ENCODE peak calls at places on chromosomes 12 and 14, in ten cellular contexts. One of them, this sample, is unnamed.

GRCh38 chr14:22314183-22314820 is 274.7 kb downstream of the DAD1 start:
- DNase-seq in lung: peak; percentile 33
- DNase-seq in lower leg skin: no peak
- DNase-seq in tibial artery: no peak
- DNase-seq in nephron progenitor cell: peak; percentile 37
- DNase-seq in AG04450: no peak
- DNase-seq in CD8-positive, alpha-beta T cell: peak; percentile 3
- DNase-seq in IMR-90: peak; percentile 62
- DNase-seq in CD4-positive, alpha-beta T cell: no peak
- DNase-seq in cardiac fibroblast: peak; percentile 75
- DNase-seq in this sample: no peak

GRCh38 chr14:94115631-94116030 is 5.1 kb downstream of the IFI27 start:
- DNase-seq in cardiac fibroblast: no peak
- DNase-seq in CD8-positive, alpha-beta T cell: no peak
- DNase-seq in lung: no peak
- DNase-seq in AG04450: no peak
- DNase-seq in lower leg skin: no peak
- DNase-seq in tibial artery: no peak
- DNase-seq in CD4-positive, alpha-beta T cell: no peak
- DNase-seq in nephron progenitor cell: no peak
- DNase-seq in IMR-90: no peak
- DNase-seq in this sample: no peak

GRCh38 chr12:111546758-111547383 is 52.2 kb downstream of the ATXN2 start:
- DNase-seq in lower leg skin: no peak
- DNase-seq in IMR-90: peak; percentile 26
- DNase-seq in cardiac fibroblast: peak; percentile 29
- DNase-seq in CD8-positive, alpha-beta T cell: no peak
- DNase-seq in lung: no peak
- DNase-seq in tibial artery: no peak
- DNase-seq in CD4-positive, alpha-beta T cell: no peak
- DNase-seq in AG04450: no peak
- DNase-seq in nephron progenitor cell: no peak
- DNase-seq in this sample: no peak

GRCh38 chr12:120231316-120232011 is 30.6 kb upstream of the RPLP0 start:
- DNase-seq in AG04450: peak; percentile 70
- DNase-seq in lower leg skin: no peak
- DNase-seq in IMR-90: peak; percentile 97
- DNase-seq in CD8-positive, alpha-beta T cell: peak; percentile 80
- DNase-seq in CD4-positive, alpha-beta T cell: no peak
- DNase-seq in cardiac fibroblast: peak; percentile 97
- DNase-seq in lung: peak; percentile 70
- DNase-seq in nephron progenitor cell: no peak
- DNase-seq in tibial artery: no peak
- DNase-seq in this sample: no peak

GRCh38 chr12:127284021-127284420 is 982.9 kb upstream of the TMEM132C start:
- DNase-seq in AG04450: no peak
- DNase-seq in CD4-positive, alpha-beta T cell: no peak
- DNase-seq in cardiac fibroblast: peak; percentile 97
- DNase-seq in lower leg skin: no peak
- DNase-seq in nephron progenitor cell: no peak
- DNase-seq in tibial artery: no peak
- DNase-seq in IMR-90: peak; percentile 55
- DNase-seq in lung: no peak
- DNase-seq in CD8-positive, alpha-beta T cell: no peak
- DNase-seq in this sample: no peak

GRCh38 chr14:100054553-100055075 is 10.6 kb upstream of the EVL start:
- DNase-seq in CD8-positive, alpha-beta T cell: no peak
- DNase-seq in lower leg skin: no peak
- DNase-seq in CD4-positive, alpha-beta T cell: no peak
- DNase-seq in nephron progenitor cell: no peak
- DNase-seq in IMR-90: no peak
- DNase-seq in lung: no peak
- DNase-seq in tibial artery: no peak
- DNase-seq in cardiac fibroblast: no peak
- DNase-seq in AG04450: no peak
- DNase-seq in this sample: no peak

GRCh38 chr12:131912526-131913274 is 16.4 kb upstream of the PUS1 start:
- DNase-seq in cardiac fibroblast: peak; percentile 79
- DNase-seq in CD8-positive, alpha-beta T cell: no peak
- DNase-seq in lung: peak; percentile 50
- DNase-seq in nephron progenitor cell: no peak
- DNase-seq in CD4-positive, alpha-beta T cell: no peak
- DNase-seq in tibial artery: peak; percentile 88
- DNase-seq in AG04450: peak; percentile 37
- DNase-seq in lower leg skin: peak; percentile 66
- DNase-seq in IMR-90: peak; percentile 85
- DNase-seq in this sample: no peak

GRCh38 chr14:78254911-78255431 is 84.8 kb downstream of the NRXN3 start:
- DNase-seq in lower leg skin: no peak
- DNase-seq in lung: no peak
- DNase-seq in CD4-positive, alpha-beta T cell: no peak
- DNase-seq in CD8-positive, alpha-beta T cell: no peak
- DNase-seq in AG04450: no peak
- DNase-seq in tibial artery: no peak
- DNase-seq in nephron progenitor cell: no peak
- DNase-seq in cardiac fibroblast: no peak
- DNase-seq in IMR-90: no peak
- DNase-seq in this sample: no peak

GRCh38 chr12:53453953-53454640 is 2.2 kb downstream of the PCBP2 start:
- DNase-seq in CD4-positive, alpha-beta T cell: no peak
- DNase-seq in tibial artery: no peak
- DNase-seq in CD8-positive, alpha-beta T cell: no peak
- DNase-seq in AG04450: no peak
- DNase-seq in IMR-90: no peak
- DNase-seq in lung: no peak
- DNase-seq in cardiac fibroblast: no peak
- DNase-seq in nephron progenitor cell: no peak
- DNase-seq in lower leg skin: no peak
- DNase-seq in this sample: no peak

GRCh38 chr12:53450936-53451335 is 966 bp upstream of the PCBP2 start:
- DNase-seq in lung: no peak
- DNase-seq in IMR-90: no peak
- DNase-seq in lower leg skin: no peak
- DNase-seq in cardiac fibroblast: no peak
- DNase-seq in nephron progenitor cell: no peak
- DNase-seq in AG04450: no peak
- DNase-seq in tibial artery: no peak
- DNase-seq in CD8-positive, alpha-beta T cell: no peak
- DNase-seq in CD4-positive, alpha-beta T cell: no peak
- DNase-seq in this sample: no peak

GRCh38 chr12:53454710-53455109 is 2.8 kb downstream of the PCBP2 start:
- DNase-seq in AG04450: no peak
- DNase-seq in CD8-positive, alpha-beta T cell: no peak
- DNase-seq in nephron progenitor cell: no peak
- DNase-seq in CD4-positive, alpha-beta T cell: no peak
- DNase-seq in lung: no peak
- DNase-seq in lower leg skin: no peak
- DNase-seq in IMR-90: no peak
- DNase-seq in tibial artery: no peak
- DNase-seq in cardiac fibroblast: no peak
- DNase-seq in this sample: no peak

GRCh38 chr12:53452159-53453077 is 516 bp downstream of the PCBP2 start:
- DNase-seq in IMR-90: peak; percentile 85
- DNase-seq in CD8-positive, alpha-beta T cell: peak; percentile 80
- DNase-seq in nephron progenitor cell: peak; percentile 90
- DNase-seq in cardiac fibroblast: peak; percentile 85
- DNase-seq in lung: peak; percentile 88
- DNase-seq in lower leg skin: peak; percentile 78
- DNase-seq in CD4-positive, alpha-beta T cell: peak; percentile 76
- DNase-seq in AG04450: peak; percentile 66
- DNase-seq in tibial artery: peak; percentile 90
- DNase-seq in this sample: peak; percentile 72

DNA sequence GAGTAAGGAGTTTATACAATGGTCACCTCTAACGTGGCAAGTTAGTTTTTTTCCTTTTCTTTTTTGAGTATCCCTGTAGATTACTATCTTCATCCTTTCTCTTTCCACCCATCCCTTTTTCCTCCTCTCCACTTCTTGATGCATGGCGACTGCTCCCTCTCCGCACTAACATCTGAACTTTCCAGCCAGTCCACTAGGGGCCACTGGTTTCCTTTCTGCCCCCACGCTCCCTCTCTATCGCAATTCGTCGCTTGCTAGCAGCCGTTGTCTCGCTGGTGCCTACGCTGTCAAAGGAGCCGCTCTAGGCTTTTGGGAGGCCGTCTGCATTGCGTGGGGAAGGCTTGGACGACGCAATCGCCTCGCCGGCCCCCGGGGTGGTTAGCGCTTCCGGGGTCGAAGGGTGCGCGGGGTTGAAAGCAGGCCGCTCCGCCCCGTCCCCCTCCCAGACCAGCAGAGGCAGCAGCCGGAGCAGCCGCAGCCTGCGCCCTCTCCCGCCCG is at the start of gene PCBP2:
- DNase-seq in nephron progenitor cell: peak; percentile 95
- DNase-seq in lung: peak; percentile 98
- DNase-seq in IMR-90: peak; percentile 100
- DNase-seq in AG04450: peak; percentile 99
- DNase-seq in lower leg skin: peak; percentile 97
- DNase-seq in tibial artery: peak; percentile 97
- DNase-seq in CD8-positive, alpha-beta T cell: peak; percentile 95
- DNase-seq in cardiac fibroblast: peak; percentile 100
- DNase-seq in CD4-positive, alpha-beta T cell: peak; percentile 93
- DNase-seq in this sample: peak; percentile 91
- TF ChIP-seq CTCF in nephron progenitor cell: peak; percentile 76
- TF ChIP-seq CTCF in lung: peak; percentile 92
- TF ChIP-seq CTCF in IMR-90: peak; percentile 95
- TF ChIP-seq CTCF in AG04450: peak; percentile 92
- TF ChIP-seq CTCF in lower leg skin: peak; percentile 95
- TF ChIP-seq CTCF in tibial artery: peak; percentile 93
- TF ChIP-seq CTCF in CD8-positive, alpha-beta T cell: peak; percentile 94
- TF ChIP-seq CTCF in cardiac fibroblast: peak; percentile 88
- TF ChIP-seq CTCF in CD4-positive, alpha-beta T cell: peak; percentile 87
- TF ChIP-seq CTCF in this sample: peak; percentile 78

GRCh38 chr12:66679441-66680069 is 679 bp upstream of the GRIP1 start:
- DNase-seq in lower leg skin: no peak
- DNase-seq in nephron progenitor cell: no peak
- DNase-seq in IMR-90: no peak
- DNase-seq in lung: no peak
- DNase-seq in cardiac fibroblast: no peak
- DNase-seq in tibial artery: no peak
- DNase-seq in AG04450: no peak
- DNase-seq in CD4-positive, alpha-beta T cell: no peak
- DNase-seq in CD8-positive, alpha-beta T cell: no peak
- DNase-seq in this sample: no peak

GRCh38 chr12:66683073-66683472 is 4.2 kb upstream of the GRIP1 start:
- DNase-seq in lung: no peak
- DNase-seq in lower leg skin: no peak
- DNase-seq in CD4-positive, alpha-beta T cell: no peak
- DNase-seq in nephron progenitor cell: no peak
- DNase-seq in cardiac fibroblast: no peak
- DNase-seq in IMR-90: no peak
- DNase-seq in CD8-positive, alpha-beta T cell: no peak
- DNase-seq in AG04450: no peak
- DNase-seq in tibial artery: no peak
- DNase-seq in this sample: no peak

GRCh38 chr12:66674495-66675122 is 4.3 kb downstream of the GRIP1 start:
- DNase-seq in AG04450: no peak
- DNase-seq in lower leg skin: no peak
- DNase-seq in nephron progenitor cell: no peak
- DNase-seq in CD8-positive, alpha-beta T cell: no peak
- DNase-seq in lung: no peak
- DNase-seq in CD4-positive, alpha-beta T cell: no peak
- DNase-seq in cardiac fibroblast: no peak
- DNase-seq in tibial artery: no peak
- DNase-seq in IMR-90: no peak
- DNase-seq in this sample: no peak

GRCh38 chr12:66676241-66676640 is 2.6 kb downstream of the GRIP1 start:
- DNase-seq in CD8-positive, alpha-beta T cell: no peak
- DNase-seq in AG04450: no peak
- DNase-seq in tibial artery: no peak
- DNase-seq in cardiac fibroblast: no peak
- DNase-seq in nephron progenitor cell: no peak
- DNase-seq in IMR-90: no peak
- DNase-seq in CD4-positive, alpha-beta T cell: no peak
- DNase-seq in lower leg skin: no peak
- DNase-seq in lung: no peak
- DNase-seq in this sample: no peak

DNA sequence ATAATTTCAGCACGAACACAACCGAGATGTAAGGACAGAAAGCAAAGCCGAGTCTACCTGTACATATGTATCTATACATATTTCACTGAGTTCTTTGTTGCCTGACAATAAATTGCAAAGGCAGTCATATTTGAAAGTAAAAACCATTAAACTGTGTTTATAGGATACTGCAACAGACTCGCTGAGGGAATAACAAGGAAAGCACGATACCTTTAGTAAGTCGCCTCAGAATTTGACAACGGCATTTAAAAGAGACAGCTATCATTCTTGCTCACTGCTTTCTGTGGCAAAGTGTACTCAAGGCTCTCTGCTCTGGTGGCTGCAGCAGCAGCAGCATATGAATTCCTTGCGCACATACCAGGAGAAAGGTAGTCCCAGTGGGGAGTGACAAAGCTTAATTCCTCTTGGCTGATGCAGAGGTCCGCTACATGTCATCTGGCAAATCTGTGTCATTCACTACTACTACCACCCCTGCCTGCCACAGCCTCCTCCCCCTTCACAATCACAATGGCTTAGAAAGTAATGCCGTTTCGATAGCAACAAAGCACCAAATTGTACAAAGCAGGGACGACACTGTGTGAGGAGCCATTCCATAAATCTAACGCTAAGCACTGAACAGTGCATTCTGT is at the start of gene GRIP1:
- DNase-seq in CD8-positive, alpha-beta T cell: no peak
- DNase-seq in lung: no peak
- DNase-seq in tibial artery: no peak
- DNase-seq in cardiac fibroblast: no peak
- DNase-seq in CD4-positive, alpha-beta T cell: no peak
- DNase-seq in lower leg skin: no peak
- DNase-seq in IMR-90: no peak
- DNase-seq in AG04450: no peak
- DNase-seq in nephron progenitor cell: no peak
- DNase-seq in this sample: no peak
- TF ChIP-seq CTCF in CD8-positive, alpha-beta T cell: no peak
- TF ChIP-seq CTCF in lung: no peak
- TF ChIP-seq CTCF in tibial artery: no peak
- TF ChIP-seq CTCF in cardiac fibroblast: no peak
- TF ChIP-seq CTCF in CD4-positive, alpha-beta T cell: no peak
- TF ChIP-seq CTCF in lower leg skin: no peak
- TF ChIP-seq CTCF in IMR-90: no peak
- TF ChIP-seq CTCF in AG04450: no peak
- TF ChIP-seq CTCF in nephron progenitor cell: no peak
- TF ChIP-seq CTCF in this sample: no peak

GRCh38 chr14:24138396-24139271 is 2.6 kb downstream of the PSME1 start:
- DNase-seq in CD4-positive, alpha-beta T cell: no peak
- DNase-seq in tibial artery: no peak
- DNase-seq in lung: no peak
- DNase-seq in CD8-positive, alpha-beta T cell: no peak
- DNase-seq in lower leg skin: no peak
- DNase-seq in AG04450: no peak
- DNase-seq in nephron progenitor cell: no peak
- DNase-seq in IMR-90: no peak
- DNase-seq in cardiac fibroblast: no peak
- DNase-seq in this sample: no peak

GRCh38 chr14:24141030-24141880 is at the start of gene EMC9:
- DNase-seq in nephron progenitor cell: peak; percentile 99
- DNase-seq in CD4-positive, alpha-beta T cell: peak; percentile 97
- DNase-seq in cardiac fibroblast: peak; percentile 99
- DNase-seq in AG04450: peak; percentile 97
- DNase-seq in lung: peak; percentile 100
- DNase-seq in CD8-positive, alpha-beta T cell: peak; percentile 99
- DNase-seq in IMR-90: peak; percentile 99
- DNase-seq in tibial artery: peak; percentile 100
- DNase-seq in lower leg skin: peak; percentile 100
- DNase-seq in this sample: peak; percentile 99

GRCh38 chr14:24136684-24137528 is 912 bp downstream of the PSME1 start:
- DNase-seq in tibial artery: no peak
- DNase-seq in CD4-positive, alpha-beta T cell: no peak
- DNase-seq in IMR-90: no peak
- DNase-seq in CD8-positive, alpha-beta T cell: no peak
- DNase-seq in nephron progenitor cell: no peak
- DNase-seq in AG04450: no peak
- DNase-seq in lower leg skin: no peak
- DNase-seq in lung: no peak
- DNase-seq in cardiac fibroblast: no peak
- DNase-seq in this sample: no peak

GRCh38 chr14:24137529-24138395 is 1.8 kb downstream of the PSME1 start:
- DNase-seq in AG04450: no peak
- DNase-seq in IMR-90: no peak
- DNase-seq in lung: no peak
- DNase-seq in tibial artery: no peak
- DNase-seq in CD4-positive, alpha-beta T cell: no peak
- DNase-seq in lower leg skin: no peak
- DNase-seq in nephron progenitor cell: no peak
- DNase-seq in CD8-positive, alpha-beta T cell: no peak
- DNase-seq in cardiac fibroblast: no peak
- DNase-seq in this sample: no peak

GRCh38 chr14:24139272-24139934 is 2.0 kb downstream of the EMC9 start:
- DNase-seq in IMR-90: no peak
- DNase-seq in AG04450: no peak
- DNase-seq in CD8-positive, alpha-beta T cell: no peak
- DNase-seq in cardiac fibroblast: no peak
- DNase-seq in CD4-positive, alpha-beta T cell: no peak
- DNase-seq in lower leg skin: no peak
- DNase-seq in lung: no peak
- DNase-seq in tibial artery: no peak
- DNase-seq in nephron progenitor cell: no peak
- DNase-seq in this sample: no peak
- TF ChIP-seq CTCF in IMR-90: no peak
- TF ChIP-seq CTCF in AG04450: no peak
- TF ChIP-seq CTCF in CD8-positive, alpha-beta T cell: no peak
- TF ChIP-seq CTCF in cardiac fibroblast: no peak
- TF ChIP-seq CTCF in CD4-positive, alpha-beta T cell: no peak
- TF ChIP-seq CTCF in lower leg skin: no peak
- TF ChIP-seq CTCF in lung: no peak
- TF ChIP-seq CTCF in tibial artery: no peak
- TF ChIP-seq CTCF in nephron progenitor cell: no peak
- TF ChIP-seq CTCF in this sample: no peak

GRCh38 chr12:52006726-52007157 is at the start of gene TAMALIN:
- DNase-seq in AG04450: no peak
- DNase-seq in tibial artery: peak; percentile 66
- DNase-seq in CD4-positive, alpha-beta T cell: peak; percentile 81
- DNase-seq in nephron progenitor cell: peak; percentile 84
- DNase-seq in lung: peak; percentile 55
- DNase-seq in CD8-positive, alpha-beta T cell: peak; percentile 86
- DNase-seq in lower leg skin: peak; percentile 65
- DNase-seq in cardiac fibroblast: peak; percentile 47
- DNase-seq in IMR-90: peak; percentile 53
- DNase-seq in this sample: peak; percentile 57
- TF ChIP-seq CTCF in AG04450: no peak
- TF ChIP-seq CTCF in tibial artery: no peak
- TF ChIP-seq CTCF in CD4-positive, alpha-beta T cell: no peak
- TF ChIP-seq CTCF in nephron progenitor cell: no peak
- TF ChIP-seq CTCF in lung: no peak
- TF ChIP-seq CTCF in CD8-positive, alpha-beta T cell: no peak
- TF ChIP-seq CTCF in lower leg skin: no peak
- TF ChIP-seq CTCF in cardiac fibroblast: no peak
- TF ChIP-seq CTCF in IMR-90: no peak
- TF ChIP-seq CTCF in this sample: no peak